ENCODE peak calls at places on chromosomes 11 and 22, in seven cellular contexts. W is HepG2, M is upper lobe of right lung, X is GM12864, D is nephron progenitor cell, T is D721Med, S is right lobe of liver. C is an unnamed sample.

GRCh38 chr11:45457649-45458048 is 171.5 kb upstream of the SYT13 start:
- DNase-seq in W (no peak), M (no peak), X (no peak), D (no peak), T (no peak), S (no peak), C (no peak)

GRCh38 chr22:39967996-39968968 is 8.1 kb downstream of the TMA7B start:
- DNase-seq in W (no peak), M (no peak), X (no peak), D (no peak), T (no peak), S (no peak), C (no peak)

GRCh38 chr11:35791088-35791958 is 128.7 kb downstream of the TRIM44 start:
- DNase-seq in W (no peak), M (no peak), X (no peak), D (no peak), T (no peak), S (no peak), C (no peak)

GRCh38 chr11:2258501-2259465 is 11.6 kb downstream of the ASCL2 start:
- DNase-seq in W (no peak), M (no peak), X (no peak), D (no peak), T (no peak), S (peak; percentile 45), C (no peak)

GRCh38 chr11:98561216-98561615 is 459.5 kb upstream of the CNTN5 start:
- DNase-seq in W (no peak), M (no peak), X (no peak), D (no peak), T (no peak), S (no peak), C (no peak)

GRCh38 chr11:31397239-31397834 is 27.7 kb downstream of the DNAJC24 start:
- DNase-seq in W (peak; percentile 18), M (no peak), X (no peak), D (no peak), T (no peak), S (no peak), C (no peak)

GRCh38 chr11:32586576-32587190 is 3.1 kb downstream of the EIF3M start:
- DNase-seq in W (peak; percentile 46), M (no peak), X (no peak), D (no peak), T (no peak), S (no peak), C (no peak)

GRCh38 chr11:112958670-112959069 is 2.5 kb upstream of the NCAM1 start:
- DNase-seq in W (no peak), M (no peak), X (no peak), D (no peak), T (no peak), S (no peak), C (no peak)

GRCh38 chr11:77776455-77776854 is 44.1 kb downstream of the RSF1 start:
- DNase-seq in W (peak; percentile 29), M (no peak), X (no peak), D (no peak), T (no peak), S (no peak), C (no peak)

GRCh38 chr22:37193629-37194191 is 5.7 kb upstream of the C1QTNF6 start:
- DNase-seq in W (peak; percentile 43), M (no peak), X (no peak), D (peak; percentile 51), T (no peak), S (no peak), C (no peak)

GRCh38 chr22:32020117-32020516 is 22.9 kb upstream of the SLC5A1 start:
- DNase-seq in W (peak; percentile 5), M (no peak), X (no peak), D (no peak), T (no peak), S (no peak), C (no peak)

GRCh38 chr11:71446942-71447688 is 1.1 kb downstream of the DHCR7 start:
- DNase-seq in W (peak; percentile 73), M (no peak), X (no peak), D (no peak), T (no peak), S (peak; percentile 74), C (no peak)

GRCh38 chr22:39931271-39931670 is 28.9 kb upstream of the TMA7B start:
- DNase-seq in W (no peak), M (no peak), X (no peak), D (no peak), T (no peak), S (no peak), C (no peak)

GRCh38 chr11:16958833-16959232 is 55.4 kb downstream of the PLEKHA7 start:
- DNase-seq in W (no peak), M (no peak), X (no peak), D (no peak), T (no peak), S (no peak), C (no peak)

GRCh38 chr11:10366568-10367331 is 61.9 kb downstream of the ADM start:
- DNase-seq in W (peak; percentile 67), M (peak; percentile 73), X (peak; percentile 76), D (peak; percentile 65), T (peak; percentile 17), S (peak; percentile 86), C (peak; percentile 33)

GRCh38 chr11:72831521-72832300 is 17.5 kb downstream of the ATG16L2 start:
- DNase-seq in W (peak; percentile 63), M (peak; percentile 87), X (no peak), D (peak; percentile 85), T (peak; percentile 51), S (peak; percentile 84), C (no peak)

GRCh38 chr11:73308963-73309960 is 1.2 kb downstream of the ARHGEF17 start:
- DNase-seq in W (peak; percentile 92), M (peak; percentile 96), X (no peak), D (peak; percentile 86), T (no peak), S (peak; percentile 80), C (no peak)

GRCh38 chr11:2205214-2205770 is 33.7 kb upstream of the TH start:
- DNase-seq in W (no peak), M (no peak), X (no peak), D (no peak), T (no peak), S (no peak), C (peak; percentile 1)

DNA sequence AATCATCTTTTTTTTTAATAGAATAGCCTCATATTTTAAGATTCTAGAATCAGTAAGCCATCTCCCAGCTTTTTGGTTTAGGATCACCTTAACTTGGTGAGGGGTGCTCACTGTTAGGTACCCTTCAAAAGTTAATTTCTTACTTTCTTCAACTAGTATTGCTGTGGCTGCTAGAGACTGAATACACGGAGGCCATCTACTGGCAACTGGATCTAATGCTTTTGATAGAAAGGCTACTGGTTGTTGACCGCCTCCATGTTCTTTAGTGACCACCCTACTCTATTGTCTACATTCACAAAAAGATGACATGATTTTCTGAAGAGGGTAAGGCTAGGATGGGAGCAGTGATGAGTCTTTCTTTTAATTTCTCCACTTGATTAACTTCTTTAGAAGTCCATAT is 16.7 kb upstream of the ALDH3B2 start:
- DNase-seq in W (no peak), M (no peak), X (no peak), D (no peak), T (no peak), S (no peak), C (no peak)
- TF ChIP-seq CTCF in W (peak; percentile 43), M (peak; percentile 16), X (peak; percentile 34), D (no peak), T (no peak), S (peak; percentile 28), C (no peak)

DNA sequence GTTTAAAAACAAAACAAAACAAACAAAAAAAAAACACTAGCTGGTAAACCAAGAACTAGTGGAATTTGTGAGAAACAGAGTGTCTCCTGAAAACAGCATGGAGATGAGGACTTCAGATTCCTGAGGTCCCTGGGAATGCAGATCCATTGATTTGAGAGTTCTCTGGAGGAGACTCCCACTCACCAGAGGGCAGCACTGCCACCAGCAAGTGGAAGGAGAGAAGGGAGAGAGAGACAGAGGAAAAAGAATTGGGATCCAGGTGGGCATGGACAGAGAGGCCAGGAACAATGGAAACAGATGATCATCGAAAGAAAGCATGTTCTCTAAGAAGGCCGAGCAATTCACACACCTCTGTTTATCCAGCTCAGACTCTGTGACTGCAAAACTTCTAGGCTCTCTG is 31.8 kb downstream of the ETS1 start:
- DNase-seq in W (peak; percentile 6), M (no peak), X (no peak), D (no peak), T (no peak), S (no peak), C (no peak)
- TF ChIP-seq CTCF in W (peak; percentile 28), M (peak; percentile 39), X (peak; percentile 19), D (no peak), T (peak; percentile 15), S (peak; percentile 54), C (no peak)

GRCh38 chr11:64241430-64242153 is 697 bp downstream of the FKBP2 start:
- DNase-seq in W (peak; percentile 95), M (peak; percentile 100), X (peak; percentile 92), D (peak; percentile 100), T (peak; percentile 78), S (peak; percentile 100), C (peak; percentile 100)
- TF ChIP-seq CTCF in W (no peak), M (peak; percentile 18), X (peak; percentile 9), D (no peak), T (no peak), S (no peak), C (no peak)

GRCh38 chr11:111376453-111376871 is 2.6 kb downstream of the POU2AF1 start:
- DNase-seq in W (no peak), M (no peak), X (no peak), D (no peak), T (no peak), S (no peak), C (no peak)

GRCh38 chr11:111378773-111379499 is at the start of gene POU2AF1:
- DNase-seq in W (no peak), M (no peak), X (peak; percentile 87), D (no peak), T (no peak), S (no peak), C (no peak)

GRCh38 chr11:111382451-111382850 is 3.4 kb upstream of the POU2AF1 start:
- DNase-seq in W (no peak), M (no peak), X (no peak), D (no peak), T (no peak), S (no peak), C (no peak)

GRCh38 chr11:111378185-111378772 is 796 bp downstream of the POU2AF1 start:
- DNase-seq in W (no peak), M (no peak), X (no peak), D (no peak), T (no peak), S (no peak), C (no peak)

DNA sequence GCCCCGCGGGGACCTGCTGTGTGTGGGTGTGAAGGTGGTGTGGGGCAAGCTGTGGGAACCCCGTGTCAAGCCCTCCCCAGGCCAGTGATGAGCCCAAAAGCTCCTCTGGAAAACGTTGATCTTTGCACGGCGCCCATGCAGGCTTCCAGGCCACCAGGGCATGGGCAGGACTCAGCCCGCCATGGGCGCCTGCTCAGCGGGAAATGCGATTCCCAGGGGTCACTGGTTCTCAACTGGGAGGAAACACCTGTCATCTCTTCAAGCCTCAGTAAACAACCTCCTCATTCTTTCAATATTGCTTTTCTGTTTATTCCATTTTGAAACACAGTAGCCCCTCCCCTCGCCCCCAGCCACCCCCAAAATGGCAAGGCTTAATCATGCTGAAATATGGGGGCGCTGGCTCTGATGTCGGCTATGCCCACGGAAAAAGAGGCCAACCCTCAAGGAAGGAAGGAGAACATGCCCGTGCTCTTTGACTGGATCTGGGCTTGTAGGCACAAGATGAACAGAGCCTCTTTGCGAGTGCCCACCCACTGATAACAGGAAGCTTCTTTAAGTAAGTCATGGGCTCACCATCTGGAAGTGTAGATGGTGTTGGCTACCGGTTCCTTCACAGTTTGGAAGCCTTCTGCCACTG is 543 bp upstream of the POU2AF1 start:
- DNase-seq in W (no peak), M (no peak), X (no peak), D (no peak), T (no peak), S (no peak), C (no peak)
- TF ChIP-seq CTCF in W (no peak), M (no peak), X (no peak), D (no peak), T (no peak), S (no peak), C (no peak)